ENCODE peak calls at places on chromosomes 11 and 22, in nine cellular contexts. A is psoas muscle, W is upper lobe of left lung, T is brain microvascular endothelial cell, U is uterus, R is H7, O is heart left ventricle, E is neural progenitor cell, H is right atrium auricular region. B is an unnamed sample.

GRCh38 chr11:131871061-131871460 is 500.6 kb downstream of the NTM start:
- DNase-seq in A (no peak), W (no peak), T (no peak), U (no peak), R (no peak), O (no peak), E (no peak), H (no peak), B (no peak)

GRCh38 chr11:60116996-60117790 is 28.7 kb downstream of the MS4A2 start:
- DNase-seq in A (no peak), W (no peak), T (no peak), U (no peak), R (no peak), O (no peak), E (no peak), H (no peak), B (no peak)

GRCh38 chr11:40816976-40817375 is 642.5 kb downstream of the LRRC4C start:
- DNase-seq in A (no peak), W (no peak), T (no peak), U (no peak), R (no peak), O (no peak), E (no peak), H (no peak), B (no peak)

GRCh38 chr11:20089796-20090653 is 70.2 kb downstream of the DBX1 start:
- DNase-seq in A (no peak), W (no peak), T (peak; percentile 36), U (no peak), R (no peak), O (peak; percentile 43), E (no peak), H (no peak), B (no peak)

GRCh38 chr11:94926698-94927237 is 46.6 kb downstream of the CWC15 start:
- DNase-seq in A (peak; percentile 86), W (no peak), T (peak; percentile 93), U (peak; percentile 90), R (no peak), O (peak; percentile 91), E (no peak), H (peak; percentile 94), B (peak; percentile 77)

GRCh38 chr11:100663583-100663982 is 23.5 kb upstream of the ARHGAP42 start:
- DNase-seq in A (no peak), W (no peak), T (no peak), U (no peak), R (no peak), O (no peak), E (no peak), H (no peak), B (no peak)

GRCh38 chr22:33909075-33909458 is 11.2 kb downstream of the LARGE1 start:
- DNase-seq in A (no peak), W (no peak), T (peak; percentile 70), U (peak; percentile 48), R (no peak), O (peak; percentile 41), E (no peak), H (no peak), B (no peak)

GRCh38 chr11:118171274-118172062 is 5.0 kb downstream of the SCN2B start:
- DNase-seq in A (peak; percentile 65), W (peak; percentile 74), T (peak; percentile 30), U (peak; percentile 71), R (peak; percentile 97), O (peak; percentile 85), E (peak; percentile 91), H (peak; percentile 77), B (no peak)

GRCh38 chr22:36912694-36913430 is 566 bp upstream of the CSF2RB start:
- DNase-seq in A (no peak), W (no peak), T (no peak), U (no peak), R (no peak), O (no peak), E (no peak), H (no peak), B (no peak)

GRCh38 chr22:36914383-36914752 is 940 bp downstream of the CSF2RB start:
- DNase-seq in A (no peak), W (no peak), T (no peak), U (no peak), R (no peak), O (no peak), E (no peak), H (no peak), B (no peak)

GRCh38 chr22:36916034-36916433 is 2.6 kb downstream of the CSF2RB start:
- DNase-seq in A (no peak), W (no peak), T (no peak), U (no peak), R (no peak), O (no peak), E (no peak), H (no peak), B (no peak)

GRCh38 chr22:36911887-36912661 is 1.4 kb upstream of the CSF2RB start:
- DNase-seq in A (no peak), W (no peak), T (no peak), U (no peak), R (peak; percentile 64), O (no peak), E (no peak), H (no peak), B (no peak)

DNA sequence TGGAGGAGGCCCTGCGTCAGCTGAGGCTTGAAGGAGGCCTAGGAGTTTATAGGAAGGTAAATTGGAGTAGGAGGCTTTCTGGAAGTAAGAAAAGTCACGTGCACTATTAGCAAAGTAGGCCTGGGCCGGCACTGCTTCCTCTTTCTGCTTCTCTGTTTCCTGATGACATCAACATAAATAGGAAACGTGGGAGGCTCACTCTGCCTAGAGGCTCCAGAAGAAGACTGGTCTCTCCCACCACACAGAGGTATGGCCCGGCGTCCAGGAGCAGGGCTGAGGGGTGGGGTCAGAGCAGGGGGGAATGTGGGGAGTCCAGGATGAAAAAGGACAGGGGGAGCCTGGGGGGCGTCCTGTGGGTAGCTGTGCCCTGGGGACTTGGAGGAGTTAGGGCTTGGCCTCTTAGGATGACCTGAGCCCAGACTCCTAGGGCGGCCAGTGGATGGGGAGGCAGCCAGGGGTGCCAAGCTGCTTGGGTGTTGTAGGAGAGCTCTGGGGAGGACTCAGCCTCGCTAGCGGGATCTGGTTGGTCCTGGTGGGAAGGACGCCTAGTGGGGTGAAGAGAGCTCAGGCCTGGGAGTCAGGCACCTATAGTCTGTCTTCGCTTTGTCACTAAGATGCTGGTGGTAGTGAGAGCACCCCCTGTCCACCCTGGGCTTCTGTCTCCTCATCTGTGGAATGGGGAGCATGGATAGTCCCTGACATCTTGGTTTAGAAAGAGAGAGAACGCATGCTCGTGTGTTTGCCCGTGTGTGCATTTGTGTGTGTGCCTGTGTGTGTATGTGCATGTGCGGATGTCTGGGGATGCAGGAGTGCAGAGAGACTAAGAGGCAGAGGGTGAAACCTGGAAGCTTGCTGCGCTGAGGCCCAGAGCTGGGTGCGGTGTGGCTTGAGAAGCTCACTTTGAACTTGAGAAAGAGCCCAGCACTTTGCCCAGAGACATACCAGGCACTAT is at the start of gene CSF2RB:
- DNase-seq in A (peak; percentile 38), W (peak; percentile 46), T (no peak), U (no peak), R (no peak), O (peak; percentile 64), E (no peak), H (peak; percentile 74), B (no peak)
- H3K4me3 ChIP-seq in A (peak within 1 kb of the TSS; percentile 48), W (peak within 1 kb of the TSS; percentile 50), T (no peak within 1 kb of the TSS), U (no peak within 1 kb of the TSS), R (no peak within 1 kb of the TSS), O (peak within 1 kb of the TSS; percentile 38), E (no peak within 1 kb of the TSS), H (no peak within 1 kb of the TSS), B (no peak within 1 kb of the TSS)

GRCh38 chr11:66070604-66071325 is 693 bp downstream of the PACS1 start:
- DNase-seq in A (peak; percentile 58), W (peak; percentile 91), T (no peak), U (peak; percentile 43), R (peak; percentile 88), O (peak; percentile 82), E (peak; percentile 45), H (peak; percentile 85), B (no peak)

GRCh38 chr11:66068923-66069714 is 953 bp upstream of the PACS1 start:
- DNase-seq in A (peak; percentile 59), W (no peak), T (peak; percentile 48), U (no peak), R (no peak), O (peak; percentile 76), E (no peak), H (peak; percentile 68), B (peak; percentile 53)

GRCh38 chr11:66071326-66071870 is 1.3 kb downstream of the PACS1 start:
- DNase-seq in A (no peak), W (no peak), T (no peak), U (no peak), R (no peak), O (no peak), E (no peak), H (peak; percentile 50), B (no peak)

GRCh38 chr11:66068154-66068821 is 1.8 kb upstream of the PACS1 start:
- DNase-seq in A (peak; percentile 67), W (peak; percentile 59), T (peak; percentile 67), U (peak; percentile 61), R (peak; percentile 92), O (peak; percentile 83), E (peak; percentile 85), H (peak; percentile 81), B (no peak)

GRCh38 chr11:66069715-66070603 is at the start of gene PACS1:
- DNase-seq in A (peak; percentile 83), W (peak; percentile 97), T (peak; percentile 58), U (peak; percentile 79), R (peak; percentile 97), O (peak; percentile 90), E (peak; percentile 84), H (peak; percentile 70), B (peak; percentile 40)
- H3K4me3 ChIP-seq in A (peak within 1 kb of the TSS; percentile 93), W (peak within 1 kb of the TSS; percentile 100), T (peak within 1 kb of the TSS; percentile 72), U (peak within 1 kb of the TSS; percentile 97), R (peak within 1 kb of the TSS; percentile 73), O (peak within 1 kb of the TSS; percentile 81), E (peak within 1 kb of the TSS; percentile 98), H (peak within 1 kb of the TSS; percentile 67), B (peak within 1 kb of the TSS; percentile 81)

GRCh38 chr22:36236338-36237319 is 2.7 kb downstream of the APOL2 start:
- DNase-seq in A (no peak), W (no peak), T (no peak), U (no peak), R (no peak), O (no peak), E (peak; percentile 20), H (no peak), B (no peak)

GRCh38 chr22:36239150-36239400 is 252 bp downstream of the APOL2 start:
- DNase-seq in A (peak; percentile 18), W (no peak), T (no peak), U (no peak), R (peak; percentile 49), O (no peak), E (no peak), H (no peak), B (no peak)

GRCh38 chr22:36238348-36239149 is 778 bp downstream of the APOL2 start:
- DNase-seq in A (peak; percentile 18), W (peak; percentile 41), T (no peak), U (no peak), R (no peak), O (peak; percentile 50), E (no peak), H (no peak), B (no peak)

GRCh38 chr22:36239401-36240171 is at the start of gene APOL2:
- DNase-seq in A (peak; percentile 86), W (peak; percentile 58), T (peak; percentile 96), U (peak; percentile 89), R (peak; percentile 85), O (peak; percentile 92), E (peak; percentile 85), H (peak; percentile 95), B (peak; percentile 80)

GRCh38 chr22:36237462-36238347 is 1.6 kb downstream of the APOL2 start:
- DNase-seq in A (no peak), W (peak; percentile 50), T (no peak), U (no peak), R (no peak), O (peak; percentile 34), E (no peak), H (no peak), B (no peak)
- H3K4me3 ChIP-seq in A (peak overlapping the region; percentile 75), W (peak overlapping the region; percentile 82), T (peak overlapping the region; percentile 73), U (peak overlapping the region; percentile 63), R (no peak overlapping the region), O (peak overlapping the region; percentile 71), E (no peak overlapping the region), H (peak overlapping the region; percentile 55), B (peak overlapping the region; percentile 76)

GRCh38 chr11:37552284-37552683 is 954.2 kb upstream of the RAG2 start:
- DNase-seq in A (no peak), W (no peak), T (no peak), U (no peak), R (no peak), O (no peak), E (no peak), H (no peak), B (no peak)
- H3K4me3 ChIP-seq in A (no peak overlapping the region), W (no peak overlapping the region), T (no peak overlapping the region), U (no peak overlapping the region), R (no peak overlapping the region), O (no peak overlapping the region), E (no peak overlapping the region), H (no peak overlapping the region), B (no peak overlapping the region)

B was measured in AG09309.